ENCODE peak calls at places on chromosomes 13 and 19, in five cellular contexts. One of them, this sample, is unnamed.

GRCh38 chr13:96817336-96817941 is 176.8 kb downstream of the OXGR1 start:
- DNase-seq in upper lobe of right lung: no peak
- DNase-seq in RWPE1: no peak
- DNase-seq in dermis blood vessel endothelial cell: peak
- DNase-seq in breast epithelium: no peak
- DNase-seq in this sample: no peak

GRCh38 chr13:98216135-98216565 is 39.1 kb upstream of the RNF113B start:
- DNase-seq in RWPE1: no peak
- DNase-seq in upper lobe of right lung: no peak
- DNase-seq in breast epithelium: no peak
- DNase-seq in dermis blood vessel endothelial cell: peak
- DNase-seq in this sample: no peak

GRCh38 chr19:10988921-10989320 is 28.1 kb downstream of the SMARCA4 start:
- DNase-seq in RWPE1: no peak
- DNase-seq in upper lobe of right lung: no peak
- DNase-seq in dermis blood vessel endothelial cell: no peak
- DNase-seq in breast epithelium: no peak
- DNase-seq in this sample: no peak

GRCh38 chr19:3176715-3177501 is 1.7 kb upstream of the S1PR4 start:
- DNase-seq in upper lobe of right lung: peak
- DNase-seq in dermis blood vessel endothelial cell: no peak
- DNase-seq in RWPE1: peak
- DNase-seq in breast epithelium: no peak
- DNase-seq in this sample: no peak

GRCh38 chr19:19937403-19937802 is 36.7 kb downstream of the ZNF93 start:
- DNase-seq in upper lobe of right lung: no peak
- DNase-seq in breast epithelium: no peak
- DNase-seq in dermis blood vessel endothelial cell: no peak
- DNase-seq in RWPE1: no peak
- DNase-seq in this sample: no peak

GRCh38 chr19:53873451-53874383 is 6.0 kb downstream of the MYADM start:
- DNase-seq in upper lobe of right lung: no peak
- DNase-seq in dermis blood vessel endothelial cell: no peak
- DNase-seq in RWPE1: no peak
- DNase-seq in breast epithelium: no peak
- DNase-seq in this sample: no peak

GRCh38 chr19:12364391-12365093 is 941 bp downstream of the ZNF442 start:
- DNase-seq in dermis blood vessel endothelial cell: peak
- DNase-seq in breast epithelium: no peak
- DNase-seq in RWPE1: peak
- DNase-seq in upper lobe of right lung: peak
- DNase-seq in this sample: peak

GRCh38 chr19:18388328-18389094 is 2.6 kb downstream of the GDF15 start:
- DNase-seq in upper lobe of right lung: peak
- DNase-seq in dermis blood vessel endothelial cell: peak
- DNase-seq in RWPE1: peak
- DNase-seq in breast epithelium: peak
- DNase-seq in this sample: peak

GRCh38 chr13:76672422-76672821 is 213.8 kb downstream of the KCTD12 start:
- DNase-seq in breast epithelium: no peak
- DNase-seq in upper lobe of right lung: no peak
- DNase-seq in dermis blood vessel endothelial cell: peak
- DNase-seq in RWPE1: peak
- DNase-seq in this sample: no peak

GRCh38 chr13:32894589-32895001 is 121.6 kb upstream of the KL start:
- DNase-seq in dermis blood vessel endothelial cell: no peak
- DNase-seq in breast epithelium: no peak
- DNase-seq in RWPE1: peak
- DNase-seq in upper lobe of right lung: no peak
- DNase-seq in this sample: no peak

GRCh38 chr13:30164141-30164540 is 143.2 kb downstream of the KATNAL1 start:
- DNase-seq in breast epithelium: no peak
- DNase-seq in dermis blood vessel endothelial cell: peak
- DNase-seq in RWPE1: no peak
- DNase-seq in upper lobe of right lung: no peak
- DNase-seq in this sample: no peak

GRCh38 chr19:5718579-5719273 is 1.2 kb downstream of the LONP1 start:
- DNase-seq in dermis blood vessel endothelial cell: peak
- DNase-seq in RWPE1: peak
- DNase-seq in upper lobe of right lung: no peak
- DNase-seq in breast epithelium: no peak
- DNase-seq in this sample: no peak

This sample was measured in prostate gland.